ENCODE peak calls at places on chromosomes 13 and 19, in eight cellular contexts. Z is H9, W is neuronal stem cell, B is H1, L is IMR-90, C is HCT116, U is neural progenitor cell, S is astrocyte. R is an unnamed sample.

GRCh38 chr13:95982144-95982543 is 71.1 kb downstream of the UGGT2 start:
- DNase-seq in Z (no peak), W (no peak), B (no peak), L (no peak), C (no peak), U (no peak), S (no peak), R (no peak)

GRCh38 chr13:98174321-98174720 is 2.7 kb downstream of the RNF113B start:
- DNase-seq in Z (no peak), W (no peak), B (no peak), L (no peak), C (no peak), U (no peak), S (peak; percentile 39), R (no peak)

GRCh38 chr19:52734340-52734892 is 428 bp downstream of the ZNF611 start:
- DNase-seq in Z (no peak), W (peak; percentile 37), B (no peak), L (no peak), C (no peak), U (peak; percentile 59), S (no peak), R (no peak)

GRCh38 chr13:97928306-97928705 is 25.2 kb upstream of the IPO5 start:
- DNase-seq in Z (no peak), W (no peak), B (no peak), L (no peak), C (no peak), U (no peak), S (no peak), R (no peak)

GRCh38 chr13:109427148-109427547 is 359.2 kb downstream of the IRS2 start:
- DNase-seq in Z (no peak), W (no peak), B (no peak), L (no peak), C (no peak), U (no peak), S (peak; percentile 63), R (no peak)

GRCh38 chr13:46178821-46179220 is 3.2 kb downstream of the LCP1 start:
- DNase-seq in Z (no peak), W (no peak), B (no peak), L (no peak), C (no peak), U (no peak), S (no peak), R (no peak)

GRCh38 chr19:16078759-16079707 is 2.7 kb downstream of the TPM4 start:
- DNase-seq in Z (no peak), W (no peak), B (no peak), L (peak; percentile 98), C (peak; percentile 67), U (peak; percentile 36), S (peak; percentile 97), R (peak; percentile 94)

GRCh38 chr13:93529961-93530360 is 303.4 kb downstream of the GPC6 start:
- DNase-seq in Z (no peak), W (no peak), B (no peak), L (peak; percentile 50), C (no peak), U (no peak), S (no peak), R (no peak)

GRCh38 chr19:18746393-18747167 is 44.5 kb downstream of the COMP start:
- DNase-seq in Z (peak; percentile 65), W (no peak), B (no peak), L (no peak), C (no peak), U (peak; percentile 11), S (no peak), R (no peak)

GRCh38 chr19:7953060-7953459 is 9.6 kb upstream of the TIMM44 start:
- DNase-seq in Z (no peak), W (no peak), B (no peak), L (peak; percentile 21), C (no peak), U (no peak), S (peak; percentile 16), R (no peak)

GRCh38 chr13:29923554-29924481 is 73.4 kb upstream of the UBL3 start:
- DNase-seq in Z (peak; percentile 90), W (no peak), B (peak; percentile 77), L (peak; percentile 99), C (peak; percentile 93), U (peak; percentile 58), S (peak; percentile 99), R (no peak)

GRCh38 chr19:50401505-50402450 is 17.0 kb upstream of the SPIB start:
- DNase-seq in Z (peak; percentile 33), W (no peak), B (no peak), L (no peak), C (no peak), U (no peak), S (no peak), R (no peak)

GRCh38 chr13:50079278-50080157 is 64.3 kb downstream of the KCNRG start:
- DNase-seq in Z (no peak), W (no peak), B (no peak), L (no peak), C (no peak), U (no peak), S (no peak), R (no peak)

GRCh38 chr19:1401138-1401888 is at the start of gene GAMT:
- DNase-seq in Z (no peak), W (peak; percentile 46), B (no peak), L (no peak), C (no peak), U (peak; percentile 76), S (no peak), R (no peak)

GRCh38 chr13:21147827-21148226 is 28.5 kb downstream of the SKA3 start:
- DNase-seq in Z (no peak), W (no peak), B (no peak), L (no peak), C (no peak), U (no peak), S (no peak), R (no peak)

GRCh38 chr13:112926003-112926402 is 43.0 kb upstream of the MCF2L start:
- DNase-seq in Z (no peak), W (no peak), B (no peak), L (no peak), C (no peak), U (no peak), S (no peak), R (no peak)

GRCh38 chr13:112924365-112924764 is 44.6 kb upstream of the MCF2L start:
- DNase-seq in Z (no peak), W (no peak), B (no peak), L (no peak), C (no peak), U (no peak), S (no peak), R (no peak)

GRCh38 chr13:112928958-112929777 is 39.8 kb upstream of the MCF2L start:
- DNase-seq in Z (no peak), W (no peak), B (no peak), L (peak; percentile 28), C (no peak), U (no peak), S (peak; percentile 15), R (no peak)

GRCh38 chr13:112928020-112928931 is 40.7 kb upstream of the MCF2L start:
- DNase-seq in Z (no peak), W (no peak), B (no peak), L (no peak), C (no peak), U (no peak), S (no peak), R (no peak)

GRCh38 chr13:112926993-112927392 is 42.0 kb upstream of the MCF2L start:
- DNase-seq in Z (no peak), W (no peak), B (no peak), L (no peak), C (no peak), U (no peak), S (no peak), R (no peak)
- H3K27ac ChIP-seq in Z (no peak overlapping the region), W (no peak overlapping the region), B (no peak overlapping the region), L (no peak overlapping the region), C (no peak overlapping the region), U (no peak overlapping the region), S (no peak overlapping the region), R (no peak overlapping the region)

GRCh38 chr19:5926641-5927438 is 12.8 kb downstream of the CAPS start:
- DNase-seq in Z (no peak), W (no peak), B (no peak), L (no peak), C (no peak), U (no peak), S (no peak), R (no peak)
- H3K9ac ChIP-seq in Z (no peak overlapping the region), W (no peak overlapping the region), B (no peak overlapping the region), L (no peak overlapping the region), C (no peak overlapping the region), U (no peak overlapping the region), S (no peak overlapping the region), R (no peak overlapping the region)

GRCh38 chr13:27428160-27428559 is 3.7 kb downstream of the GTF3A start:
- DNase-seq in Z (no peak), W (no peak), B (no peak), L (no peak), C (no peak), U (no peak), S (no peak), R (no peak)

GRCh38 chr13:27425918-27426630 is 1.7 kb downstream of the GTF3A start:
- DNase-seq in Z (peak; percentile 70), W (no peak), B (no peak), L (peak; percentile 69), C (peak; percentile 85), U (peak; percentile 67), S (peak; percentile 77), R (no peak)

GRCh38 chr13:27424246-27425150 is at the start of gene GTF3A:
- DNase-seq in Z (peak; percentile 83), W (peak; percentile 87), B (peak; percentile 46), L (peak; percentile 82), C (peak; percentile 54), U (peak; percentile 92), S (peak; percentile 59), R (peak; percentile 34)

GRCh38 chr13:27425151-27425917 is 915 bp downstream of the GTF3A start:
- DNase-seq in Z (no peak), W (no peak), B (no peak), L (no peak), C (no peak), U (no peak), S (peak; percentile 6), R (no peak)

GRCh38 chr13:27427663-27428062 is 3.2 kb downstream of the GTF3A start:
- DNase-seq in Z (no peak), W (no peak), B (no peak), L (no peak), C (no peak), U (no peak), S (no peak), R (no peak)
- H3K27ac ChIP-seq in Z (no peak overlapping the region), W (no peak overlapping the region), B (no peak overlapping the region), L (no peak overlapping the region), C (peak overlapping the region; percentile 82), U (no peak overlapping the region), S (no peak overlapping the region), R (no peak overlapping the region)

DNA sequence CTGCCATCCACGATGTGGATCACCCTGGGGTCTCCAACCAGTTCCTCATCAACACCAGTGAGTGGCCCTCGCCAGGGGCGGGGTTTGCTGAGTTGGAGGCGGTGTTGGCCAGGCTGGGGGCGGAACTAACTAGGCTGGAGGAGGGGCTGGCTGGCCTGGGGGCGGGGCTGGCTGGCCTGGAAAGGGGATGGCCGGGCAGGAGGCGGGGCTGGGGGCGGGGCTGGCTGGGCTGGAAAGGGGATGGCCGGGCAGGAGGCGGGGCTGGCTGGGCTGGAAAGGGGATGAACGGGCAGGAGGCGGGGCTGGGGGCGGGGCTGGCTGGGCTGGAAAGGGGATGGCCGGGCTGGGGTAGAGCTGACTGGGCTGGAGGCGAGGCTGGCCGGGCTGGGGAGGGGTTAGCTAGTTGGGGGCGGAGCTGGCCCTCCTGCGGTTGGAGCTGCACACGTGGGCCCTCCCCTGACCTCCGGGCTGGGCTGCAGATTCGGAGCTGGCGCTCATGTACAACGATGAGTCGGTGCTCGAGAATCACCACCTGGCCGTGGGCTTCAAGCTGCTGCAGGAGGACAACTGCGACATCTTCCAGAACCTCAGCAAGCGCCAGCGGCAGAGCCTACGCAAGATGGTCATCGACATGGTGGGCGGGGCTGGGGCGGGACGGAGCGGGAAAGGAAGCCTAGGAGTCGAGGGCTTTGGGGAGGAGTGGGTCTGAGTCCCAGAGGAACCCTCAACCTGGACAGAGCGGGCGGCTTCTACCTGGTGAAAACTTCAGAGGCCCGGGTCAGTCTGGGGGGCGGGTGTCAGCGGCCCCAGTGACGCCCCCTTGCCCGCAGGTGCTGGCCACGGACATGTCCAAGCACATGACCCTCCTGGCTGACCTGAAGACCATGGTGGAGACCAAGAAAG is 41.0 kb downstream of the PDE4A start:
- DNase-seq in Z (peak; percentile 98), W (peak; percentile 89), B (peak; percentile 90), L (peak; percentile 91), C (peak; percentile 57), U (peak; percentile 96), S (peak; percentile 76), R (no peak)
- H3K9ac ChIP-seq in Z (peak overlapping the region; percentile 44), W (no peak overlapping the region), B (peak overlapping the region; percentile 42), L (no peak overlapping the region), C (no peak overlapping the region), U (no peak overlapping the region), S (no peak overlapping the region), R (no peak overlapping the region)